ENCODE peak calls at places on chromosomes 1 and 21, in seven cellular contexts. One of them, this sample, is unnamed. For H3K4me1, the result is how much of the 10 kb centered on the place peaks cover.

GRCh38 chr1:111253876-111254275 is 26.4 kb downstream of the CHI3L2 start:
- DNase-seq in stomach: no peak
- DNase-seq in transverse colon: no peak
- DNase-seq in A549: no peak
- DNase-seq in H1: no peak
- DNase-seq in SK-N-SH: no peak
- DNase-seq in tibial nerve: no peak
- DNase-seq in this sample: no peak

GRCh38 chr1:87953732-87954344 is 625.2 kb downstream of the LMO4 start:
- DNase-seq in stomach: peak
- DNase-seq in transverse colon: peak
- DNase-seq in A549: peak
- DNase-seq in H1: peak
- DNase-seq in SK-N-SH: peak
- DNase-seq in tibial nerve: peak
- DNase-seq in this sample: peak

GRCh38 chr1:184510110-184510509 is 123.3 kb downstream of the C1orf21 start:
- DNase-seq in stomach: no peak
- DNase-seq in transverse colon: no peak
- DNase-seq in A549: no peak
- DNase-seq in H1: no peak
- DNase-seq in SK-N-SH: no peak
- DNase-seq in tibial nerve: no peak
- DNase-seq in this sample: no peak

GRCh38 chr1:206468571-206468970 is 1.7 kb upstream of the IKBKE start:
- DNase-seq in stomach: no peak
- DNase-seq in transverse colon: no peak
- DNase-seq in A549: no peak
- DNase-seq in H1: no peak
- DNase-seq in SK-N-SH: no peak
- DNase-seq in tibial nerve: no peak
- DNase-seq in this sample: no peak

GRCh38 chr21:27423073-27423472 is 456.2 kb upstream of the ADAMTS5 start:
- DNase-seq in stomach: peak
- DNase-seq in transverse colon: peak
- DNase-seq in A549: no peak
- DNase-seq in H1: no peak
- DNase-seq in SK-N-SH: no peak
- DNase-seq in tibial nerve: peak
- DNase-seq in this sample: peak

GRCh38 chr1:228294717-228295116 is 86.9 kb downstream of the OBSCN start:
- DNase-seq in stomach: no peak
- DNase-seq in transverse colon: no peak
- DNase-seq in A549: no peak
- DNase-seq in H1: no peak
- DNase-seq in SK-N-SH: no peak
- DNase-seq in tibial nerve: no peak
- DNase-seq in this sample: no peak

GRCh38 chr21:21200103-21200938 is 202.1 kb downstream of the NCAM2 start:
- DNase-seq in stomach: no peak
- DNase-seq in transverse colon: peak
- DNase-seq in A549: peak
- DNase-seq in H1: no peak
- DNase-seq in SK-N-SH: no peak
- DNase-seq in tibial nerve: peak
- DNase-seq in this sample: peak

GRCh38 chr1:94396356-94396755 is 21.8 kb upstream of the ABCD3 start:
- DNase-seq in stomach: no peak
- DNase-seq in transverse colon: no peak
- DNase-seq in A549: no peak
- DNase-seq in H1: no peak
- DNase-seq in SK-N-SH: no peak
- DNase-seq in tibial nerve: no peak
- DNase-seq in this sample: no peak

GRCh38 chr1:99548924-99549605 is 96.8 kb upstream of the PALMD start:
- DNase-seq in stomach: peak
- DNase-seq in transverse colon: no peak
- DNase-seq in A549: no peak
- DNase-seq in H1: no peak
- DNase-seq in SK-N-SH: peak
- DNase-seq in tibial nerve: no peak
- DNase-seq in this sample: no peak

GRCh38 chr1:117512728-117513321 is 93.0 kb upstream of the TENT5C start:
- DNase-seq in stomach: no peak
- DNase-seq in transverse colon: no peak
- DNase-seq in A549: peak
- DNase-seq in H1: no peak
- DNase-seq in SK-N-SH: no peak
- DNase-seq in tibial nerve: no peak
- DNase-seq in this sample: no peak

GRCh38 chr1:81804320-81804719 is 3.6 kb downstream of the ADGRL2 start:
- DNase-seq in stomach: no peak
- DNase-seq in transverse colon: no peak
- DNase-seq in A549: no peak
- DNase-seq in H1: no peak
- DNase-seq in SK-N-SH: no peak
- DNase-seq in tibial nerve: no peak
- DNase-seq in this sample: no peak

GRCh38 chr21:31686272-31686913 is 26.9 kb downstream of the SOD1 start:
- DNase-seq in stomach: no peak
- DNase-seq in transverse colon: no peak
- DNase-seq in A549: no peak
- DNase-seq in H1: no peak
- DNase-seq in SK-N-SH: no peak
- DNase-seq in tibial nerve: no peak
- DNase-seq in this sample: no peak

GRCh38 chr1:234539666-234540403 is 60.9 kb upstream of the TARBP1 start:
- DNase-seq in stomach: no peak
- DNase-seq in transverse colon: no peak
- DNase-seq in A549: no peak
- DNase-seq in H1: no peak
- DNase-seq in SK-N-SH: no peak
- DNase-seq in tibial nerve: no peak
- DNase-seq in this sample: no peak
- H3K4me1 ChIP-seq in stomach: half or more
- H3K4me1 ChIP-seq in transverse colon: half or more
- H3K4me1 ChIP-seq in A549: under half
- H3K4me1 ChIP-seq in H1: under half
- H3K4me1 ChIP-seq in SK-N-SH: half or more
- H3K4me1 ChIP-seq in tibial nerve: under half
- H3K4me1 ChIP-seq in this sample: under half

GRCh38 chr1:196608401-196609113 is at the start of gene KCNT2:
- DNase-seq in stomach: peak
- DNase-seq in transverse colon: peak
- DNase-seq in A549: peak
- DNase-seq in H1: peak
- DNase-seq in SK-N-SH: peak
- DNase-seq in tibial nerve: peak
- DNase-seq in this sample: peak
- TF ChIP-seq CTCF in stomach: no peak
- TF ChIP-seq CTCF in transverse colon: no peak
- TF ChIP-seq CTCF in A549: peak
- TF ChIP-seq CTCF in H1: no peak
- TF ChIP-seq CTCF in SK-N-SH: no peak
- TF ChIP-seq CTCF in tibial nerve: no peak
- TF ChIP-seq CTCF in this sample: no peak

GRCh38 chr1:186869829-186870228 is 41.1 kb downstream of the PLA2G4A start:
- DNase-seq in stomach: no peak
- DNase-seq in transverse colon: no peak
- DNase-seq in A549: no peak
- DNase-seq in H1: no peak
- DNase-seq in SK-N-SH: no peak
- DNase-seq in tibial nerve: no peak
- DNase-seq in this sample: no peak
- TF ChIP-seq EP300 in stomach: no peak
- TF ChIP-seq EP300 in transverse colon: no peak
- TF ChIP-seq EP300 in A549: no peak
- TF ChIP-seq EP300 in H1: no peak
- TF ChIP-seq EP300 in SK-N-SH: no peak
- TF ChIP-seq EP300 in tibial nerve: no peak
- TF ChIP-seq EP300 in this sample: no peak

GRCh38 chr1:59671066-59671952 is 143.4 kb upstream of the HOOK1 start:
- DNase-seq in stomach: no peak
- DNase-seq in transverse colon: no peak
- DNase-seq in A549: no peak
- DNase-seq in H1: no peak
- DNase-seq in SK-N-SH: no peak
- DNase-seq in tibial nerve: no peak
- DNase-seq in this sample: no peak

GRCh38 chr1:59673575-59674467 is 140.9 kb upstream of the HOOK1 start:
- DNase-seq in stomach: peak
- DNase-seq in transverse colon: peak
- DNase-seq in A549: no peak
- DNase-seq in H1: no peak
- DNase-seq in SK-N-SH: no peak
- DNase-seq in tibial nerve: no peak
- DNase-seq in this sample: peak

GRCh38 chr1:59674605-59675004 is 140.1 kb upstream of the HOOK1 start:
- DNase-seq in stomach: no peak
- DNase-seq in transverse colon: peak
- DNase-seq in A549: no peak
- DNase-seq in H1: no peak
- DNase-seq in SK-N-SH: no peak
- DNase-seq in tibial nerve: peak
- DNase-seq in this sample: peak

GRCh38 chr1:59671953-59672305 is 142.8 kb upstream of the HOOK1 start:
- DNase-seq in stomach: no peak
- DNase-seq in transverse colon: no peak
- DNase-seq in A549: no peak
- DNase-seq in H1: no peak
- DNase-seq in SK-N-SH: no peak
- DNase-seq in tibial nerve: no peak
- DNase-seq in this sample: no peak

GRCh38 chr1:59672851-59673574 is 141.7 kb upstream of the HOOK1 start:
- DNase-seq in stomach: no peak
- DNase-seq in transverse colon: no peak
- DNase-seq in A549: peak
- DNase-seq in H1: no peak
- DNase-seq in SK-N-SH: no peak
- DNase-seq in tibial nerve: no peak
- DNase-seq in this sample: no peak
- H3K4me1 ChIP-seq in stomach: under half
- H3K4me1 ChIP-seq in transverse colon: under half
- H3K4me1 ChIP-seq in A549: under half
- H3K4me1 ChIP-seq in H1: under half
- H3K4me1 ChIP-seq in SK-N-SH: under half
- H3K4me1 ChIP-seq in tibial nerve: under half
- H3K4me1 ChIP-seq in this sample: under half

This sample was measured in ovary.